ENCODE peak calls at places on chromosomes 13 and 19, in seven cellular contexts. C is GM12891; N is WERI-Rb-1; B is GM23338; O is pulmonary artery endothelial cell; U is NCI-H2081; R is activated T-cell treated with anti-CD3 and anti-CD28 coated beads, Interleukin-2, amount 50 U/mL, for 72 hours. X is an unnamed sample.

GRCh38 chr13:27533155-27533643 is 82.8 kb upstream of the MTIF3 start:
- DNase-seq in C (peak; percentile 22), N (peak; percentile 96), B (peak; percentile 89), O (peak; percentile 30), U (peak; percentile 32), R (peak; percentile 70), X (peak; percentile 68)

GRCh38 chr19:40745402-40745780 is 4.9 kb downstream of the ACTMAP start:
- DNase-seq in C (no peak), N (no peak), B (no peak), O (no peak), U (no peak), R (no peak), X (no peak)

GRCh38 chr13:102799544-102800144 is 725 bp downstream of the BIVM start:
- DNase-seq in C (no peak), N (peak; percentile 61), B (peak; percentile 21), O (no peak), U (no peak), R (peak; percentile 39), X (peak; percentile 23)

GRCh38 chr13:91126806-91127205 is 220.7 kb upstream of the MIR17HG start:
- DNase-seq in C (no peak), N (peak; percentile 47), B (no peak), O (no peak), U (no peak), R (no peak), X (no peak)

GRCh38 chr13:72383646-72384045 is 343.8 kb downstream of the MZT1 start:
- DNase-seq in C (no peak), N (no peak), B (no peak), O (no peak), U (no peak), R (no peak), X (no peak)

GRCh38 chr19:19595171-19595701 is 23.3 kb downstream of the PBX4 start:
- DNase-seq in C (no peak), N (no peak), B (no peak), O (no peak), U (peak; percentile 7), R (no peak), X (no peak)

GRCh38 chr13:111404746-111405145 is 84.3 kb downstream of the TEX29 start:
- DNase-seq in C (no peak), N (no peak), B (no peak), O (no peak), U (no peak), R (no peak), X (no peak)

GRCh38 chr13:102466836-102467235 is 65.0 kb upstream of the FGF14 start:
- DNase-seq in C (no peak), N (no peak), B (no peak), O (no peak), U (no peak), R (no peak), X (no peak)

GRCh38 chr19:29311391-29311790 is 98.4 kb upstream of the UQCRFS1 start:
- DNase-seq in C (no peak), N (no peak), B (peak; percentile 39), O (no peak), U (no peak), R (no peak), X (peak; percentile 88)

GRCh38 chr13:46089213-46089612 is 15.6 kb downstream of the CPB2 start:
- DNase-seq in C (no peak), N (no peak), B (peak; percentile 17), O (no peak), U (no peak), R (no peak), X (no peak)

GRCh38 chr13:22927008-22927393 is 253.8 kb upstream of the SGCG start:
- DNase-seq in C (peak; percentile 52), N (no peak), B (peak; percentile 58), O (no peak), U (no peak), R (no peak), X (no peak)

GRCh38 chr13:33109319-33109718 is 93.1 kb downstream of the KL start:
- DNase-seq in C (no peak), N (no peak), B (no peak), O (no peak), U (no peak), R (no peak), X (no peak)

GRCh38 chr13:75455962-75456361 is 26.0 kb downstream of the TBC1D4 start:
- DNase-seq in C (no peak), N (no peak), B (no peak), O (no peak), U (no peak), R (no peak), X (no peak)

GRCh38 chr13:77343841-77344240 is 16.9 kb upstream of the MYCBP2 start:
- DNase-seq in C (no peak), N (no peak), B (no peak), O (no peak), U (no peak), R (no peak), X (no peak)

GRCh38 chr13:114054269-114054668 is 78.2 kb downstream of the RASA3 start:
- DNase-seq in C (no peak), N (no peak), B (no peak), O (no peak), U (no peak), R (no peak), X (no peak)